ENCODE peak calls at places on chromosomes 11 and 22, in nine cellular contexts. One of them, this sample, is unnamed.

GRCh38 chr22:40426671-40427070 is 56.3 kb downstream of the SGSM3 start:
- DNase-seq in GM12878: no peak
- DNase-seq in NB4: no peak
- DNase-seq in testis: no peak
- DNase-seq in sigmoid colon: peak
- DNase-seq in heart left ventricle: no peak
- DNase-seq in prostate gland: no peak
- DNase-seq in H1: no peak
- DNase-seq in ovary: no peak
- DNase-seq in this sample: no peak

GRCh38 chr11:130738618-130739017 is 177.7 kb downstream of the SNX19 start:
- DNase-seq in GM12878: no peak
- DNase-seq in NB4: no peak
- DNase-seq in testis: no peak
- DNase-seq in sigmoid colon: no peak
- DNase-seq in heart left ventricle: no peak
- DNase-seq in prostate gland: no peak
- DNase-seq in H1: no peak
- DNase-seq in ovary: no peak
- DNase-seq in this sample: no peak

GRCh38 chr22:48921411-48921903 is 906.2 kb downstream of the BRD1 start:
- DNase-seq in GM12878: no peak
- DNase-seq in NB4: no peak
- DNase-seq in testis: no peak
- DNase-seq in sigmoid colon: peak
- DNase-seq in heart left ventricle: no peak
- DNase-seq in prostate gland: no peak
- DNase-seq in H1: no peak
- DNase-seq in ovary: no peak
- DNase-seq in this sample: no peak

GRCh38 chr11:1763336-1763795 is 361 bp downstream of the CTSD start:
- DNase-seq in GM12878: no peak
- DNase-seq in NB4: no peak
- DNase-seq in testis: no peak
- DNase-seq in sigmoid colon: no peak
- DNase-seq in heart left ventricle: no peak
- DNase-seq in prostate gland: no peak
- DNase-seq in H1: no peak
- DNase-seq in ovary: no peak
- DNase-seq in this sample: no peak

GRCh38 chr11:15346907-15347306 is 232.2 kb downstream of the INSC start:
- DNase-seq in GM12878: no peak
- DNase-seq in NB4: no peak
- DNase-seq in testis: no peak
- DNase-seq in sigmoid colon: no peak
- DNase-seq in heart left ventricle: no peak
- DNase-seq in prostate gland: no peak
- DNase-seq in H1: no peak
- DNase-seq in ovary: no peak
- DNase-seq in this sample: no peak

GRCh38 chr11:17516551-17517150 is 27.6 kb downstream of the USH1C start:
- DNase-seq in GM12878: no peak
- DNase-seq in NB4: no peak
- DNase-seq in testis: no peak
- DNase-seq in sigmoid colon: no peak
- DNase-seq in heart left ventricle: no peak
- DNase-seq in prostate gland: no peak
- DNase-seq in H1: no peak
- DNase-seq in ovary: no peak
- DNase-seq in this sample: no peak

GRCh38 chr22:46072030-46072881 is 78.1 kb upstream of the PPARA start:
- DNase-seq in GM12878: no peak
- DNase-seq in NB4: peak
- DNase-seq in testis: peak
- DNase-seq in sigmoid colon: peak
- DNase-seq in heart left ventricle: peak
- DNase-seq in prostate gland: no peak
- DNase-seq in H1: no peak
- DNase-seq in ovary: no peak
- DNase-seq in this sample: peak

GRCh38 chr11:15716550-15716949 is 601.8 kb downstream of the INSC start:
- DNase-seq in GM12878: no peak
- DNase-seq in NB4: no peak
- DNase-seq in testis: no peak
- DNase-seq in sigmoid colon: no peak
- DNase-seq in heart left ventricle: no peak
- DNase-seq in prostate gland: no peak
- DNase-seq in H1: no peak
- DNase-seq in ovary: no peak
- DNase-seq in this sample: no peak

GRCh38 chr22:19803736-19804267 is 43.2 kb downstream of the TBX1 start:
- DNase-seq in GM12878: no peak
- DNase-seq in NB4: no peak
- DNase-seq in testis: no peak
- DNase-seq in sigmoid colon: no peak
- DNase-seq in heart left ventricle: no peak
- DNase-seq in prostate gland: no peak
- DNase-seq in H1: no peak
- DNase-seq in ovary: no peak
- DNase-seq in this sample: no peak

GRCh38 chr11:29676993-29677392 is 339.8 kb downstream of the KCNA4 start:
- DNase-seq in GM12878: no peak
- DNase-seq in NB4: no peak
- DNase-seq in testis: no peak
- DNase-seq in sigmoid colon: no peak
- DNase-seq in heart left ventricle: no peak
- DNase-seq in prostate gland: no peak
- DNase-seq in H1: no peak
- DNase-seq in ovary: no peak
- DNase-seq in this sample: no peak

GRCh38 chr11:63660972-63661371 is 10.2 kb downstream of the ATL3 start:
- DNase-seq in GM12878: no peak
- DNase-seq in NB4: no peak
- DNase-seq in testis: no peak
- DNase-seq in sigmoid colon: no peak
- DNase-seq in heart left ventricle: no peak
- DNase-seq in prostate gland: no peak
- DNase-seq in H1: no peak
- DNase-seq in ovary: no peak
- DNase-seq in this sample: no peak

GRCh38 chr22:27866136-27867091 is 52.6 kb downstream of the PITPNB start:
- DNase-seq in GM12878: no peak
- DNase-seq in NB4: no peak
- DNase-seq in testis: peak
- DNase-seq in sigmoid colon: peak
- DNase-seq in heart left ventricle: no peak
- DNase-seq in prostate gland: peak
- DNase-seq in H1: no peak
- DNase-seq in ovary: peak
- DNase-seq in this sample: no peak

GRCh38 chr11:4699697-4700435 is 2.2 kb upstream of the OR51E2 start:
- DNase-seq in GM12878: peak
- DNase-seq in NB4: no peak
- DNase-seq in testis: no peak
- DNase-seq in sigmoid colon: no peak
- DNase-seq in heart left ventricle: no peak
- DNase-seq in prostate gland: no peak
- DNase-seq in H1: no peak
- DNase-seq in ovary: no peak
- DNase-seq in this sample: no peak

GRCh38 chr11:134488913-134489312 is 76.9 kb upstream of the B3GAT1 start:
- DNase-seq in GM12878: no peak
- DNase-seq in NB4: no peak
- DNase-seq in testis: no peak
- DNase-seq in sigmoid colon: no peak
- DNase-seq in heart left ventricle: no peak
- DNase-seq in prostate gland: no peak
- DNase-seq in H1: no peak
- DNase-seq in ovary: no peak
- DNase-seq in this sample: no peak

GRCh38 chr11:128052912-128053641 is 534.3 kb downstream of the ETS1 start:
- DNase-seq in GM12878: no peak
- DNase-seq in NB4: peak
- DNase-seq in testis: no peak
- DNase-seq in sigmoid colon: no peak
- DNase-seq in heart left ventricle: no peak
- DNase-seq in prostate gland: no peak
- DNase-seq in H1: no peak
- DNase-seq in ovary: no peak
- DNase-seq in this sample: no peak

GRCh38 chr11:122809861-122810260 is 28.4 kb upstream of the CRTAM start:
- DNase-seq in GM12878: no peak
- DNase-seq in NB4: no peak
- DNase-seq in testis: no peak
- DNase-seq in sigmoid colon: no peak
- DNase-seq in heart left ventricle: no peak
- DNase-seq in prostate gland: no peak
- DNase-seq in H1: no peak
- DNase-seq in ovary: no peak
- DNase-seq in this sample: no peak

GRCh38 chr11:59659981-59660380 is 8.9 kb downstream of the PATL1 start:
- DNase-seq in GM12878: no peak
- DNase-seq in NB4: no peak
- DNase-seq in testis: no peak
- DNase-seq in sigmoid colon: no peak
- DNase-seq in heart left ventricle: no peak
- DNase-seq in prostate gland: no peak
- DNase-seq in H1: no peak
- DNase-seq in ovary: no peak
- DNase-seq in this sample: no peak

GRCh38 chr11:77191823-77192495 is 63.9 kb downstream of the MYO7A start:
- DNase-seq in GM12878: no peak
- DNase-seq in NB4: peak
- DNase-seq in testis: peak
- DNase-seq in sigmoid colon: no peak
- DNase-seq in heart left ventricle: no peak
- DNase-seq in prostate gland: peak
- DNase-seq in H1: peak
- DNase-seq in ovary: peak
- DNase-seq in this sample: peak
- TF ChIP-seq POLR2A in GM12878: no peak
- TF ChIP-seq POLR2A in NB4: no peak
- TF ChIP-seq POLR2A in testis: no peak
- TF ChIP-seq POLR2A in sigmoid colon: no peak
- TF ChIP-seq POLR2A in heart left ventricle: no peak
- TF ChIP-seq POLR2A in prostate gland: no peak
- TF ChIP-seq POLR2A in H1: no peak
- TF ChIP-seq POLR2A in ovary: no peak
- TF ChIP-seq POLR2A in this sample: no peak

GRCh38 chr11:125903753-125904659 is at the start of gene DDX25:
- DNase-seq in GM12878: no peak
- DNase-seq in NB4: no peak
- DNase-seq in testis: peak
- DNase-seq in sigmoid colon: no peak
- DNase-seq in heart left ventricle: no peak
- DNase-seq in prostate gland: no peak
- DNase-seq in H1: peak
- DNase-seq in ovary: peak
- DNase-seq in this sample: no peak

GRCh38 chr11:125902315-125902926 is 585 bp downstream of the PUS3 start:
- DNase-seq in GM12878: no peak
- DNase-seq in NB4: no peak
- DNase-seq in testis: no peak
- DNase-seq in sigmoid colon: no peak
- DNase-seq in heart left ventricle: no peak
- DNase-seq in prostate gland: no peak
- DNase-seq in H1: no peak
- DNase-seq in ovary: no peak
- DNase-seq in this sample: no peak

GRCh38 chr11:125904678-125905077 is 370 bp downstream of the DDX25 start:
- DNase-seq in GM12878: no peak
- DNase-seq in NB4: no peak
- DNase-seq in testis: no peak
- DNase-seq in sigmoid colon: no peak
- DNase-seq in heart left ventricle: no peak
- DNase-seq in prostate gland: no peak
- DNase-seq in H1: no peak
- DNase-seq in ovary: no peak
- DNase-seq in this sample: no peak

GRCh38 chr11:125902927-125903752 is at the start of gene PUS3:
- DNase-seq in GM12878: peak
- DNase-seq in NB4: peak
- DNase-seq in testis: peak
- DNase-seq in sigmoid colon: peak
- DNase-seq in heart left ventricle: peak
- DNase-seq in prostate gland: peak
- DNase-seq in H1: peak
- DNase-seq in ovary: peak
- DNase-seq in this sample: peak

GRCh38 chr11:125901872-125902271 is 1.1 kb downstream of the PUS3 start:
- DNase-seq in GM12878: no peak
- DNase-seq in NB4: peak
- DNase-seq in testis: no peak
- DNase-seq in sigmoid colon: no peak
- DNase-seq in heart left ventricle: no peak
- DNase-seq in prostate gland: no peak
- DNase-seq in H1: no peak
- DNase-seq in ovary: no peak
- DNase-seq in this sample: no peak
- TF ChIP-seq POLR2A in GM12878: no peak
- TF ChIP-seq POLR2A in NB4: no peak
- TF ChIP-seq POLR2A in testis: no peak
- TF ChIP-seq POLR2A in sigmoid colon: no peak
- TF ChIP-seq POLR2A in heart left ventricle: no peak
- TF ChIP-seq POLR2A in prostate gland: no peak
- TF ChIP-seq POLR2A in H1: no peak
- TF ChIP-seq POLR2A in ovary: no peak
- TF ChIP-seq POLR2A in this sample: no peak

DNA sequence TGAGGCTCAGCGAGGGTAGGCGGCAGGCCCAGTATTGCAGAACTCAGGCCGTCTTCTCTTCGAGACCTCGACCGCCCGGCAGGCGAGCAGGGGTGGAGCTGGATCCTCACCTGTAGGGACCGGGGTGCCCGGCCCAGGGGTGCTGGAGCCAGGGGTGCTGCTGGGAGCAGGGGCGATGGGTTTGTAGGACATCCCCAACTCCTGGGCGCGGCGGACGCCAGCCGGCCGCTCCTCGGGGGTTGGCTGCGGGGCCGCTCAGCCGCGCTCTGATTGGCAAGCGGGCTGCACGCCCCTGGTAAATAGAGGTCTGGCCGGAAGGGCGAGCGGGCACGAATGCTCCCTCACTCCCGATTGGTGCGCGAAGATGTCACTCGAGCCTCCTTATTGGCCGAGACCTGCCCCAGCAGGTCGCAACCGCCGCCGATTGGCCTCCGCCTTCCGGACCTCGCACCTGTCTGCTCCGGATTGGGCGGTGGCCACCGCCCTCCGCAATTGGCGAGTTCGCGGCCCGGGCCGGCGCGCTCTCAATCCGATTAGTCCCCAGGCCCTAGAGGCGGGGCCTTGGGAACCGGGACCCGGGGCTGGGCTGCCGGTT is at the start of gene CDK2AP2:
- DNase-seq in GM12878: peak
- DNase-seq in NB4: peak
- DNase-seq in testis: peak
- DNase-seq in sigmoid colon: peak
- DNase-seq in heart left ventricle: peak
- DNase-seq in prostate gland: peak
- DNase-seq in H1: peak
- DNase-seq in ovary: peak
- DNase-seq in this sample: peak
- TF ChIP-seq POLR2A in GM12878: peak
- TF ChIP-seq POLR2A in NB4: peak
- TF ChIP-seq POLR2A in testis: no peak
- TF ChIP-seq POLR2A in sigmoid colon: peak
- TF ChIP-seq POLR2A in heart left ventricle: peak
- TF ChIP-seq POLR2A in prostate gland: peak
- TF ChIP-seq POLR2A in H1: no peak
- TF ChIP-seq POLR2A in ovary: peak
- TF ChIP-seq POLR2A in this sample: peak

GRCh38 chr22:36239401-36240171 is at the start of gene APOL2:
- DNase-seq in GM12878: peak
- DNase-seq in NB4: peak
- DNase-seq in testis: peak
- DNase-seq in sigmoid colon: peak
- DNase-seq in heart left ventricle: peak
- DNase-seq in prostate gland: peak
- DNase-seq in H1: peak
- DNase-seq in ovary: peak
- DNase-seq in this sample: peak
- TF ChIP-seq POLR2A in GM12878: peak
- TF ChIP-seq POLR2A in NB4: peak
- TF ChIP-seq POLR2A in testis: no peak
- TF ChIP-seq POLR2A in sigmoid colon: peak
- TF ChIP-seq POLR2A in heart left ventricle: peak
- TF ChIP-seq POLR2A in prostate gland: peak
- TF ChIP-seq POLR2A in H1: peak
- TF ChIP-seq POLR2A in ovary: peak
- TF ChIP-seq POLR2A in this sample: peak